ENCODE peak calls at places on chromosome 21, in nine cellular contexts. J is A549, H is fibroblast of pulmonary artery, Y is endodermal cell, M is HCT116, G is right cardiac atrium, Q is AG04449, C is astrocyte of the cerebellum, A is AG10803. R is an unnamed sample.

GRCh38 chr21:42857216-42857615 is 22.1 kb downstream of the WDR4 start:
- DNase-seq in Q (no peak), H (no peak), C (no peak), G (no peak), Y (no peak), M (no peak), J (no peak), A (no peak), R (no peak)

GRCh38 chr21:15732996-15733329 is 3.2 kb downstream of the USP25 start:
- DNase-seq in J (no peak), A (no peak), H (no peak), Y (no peak), C (no peak), Q (no peak), G (no peak), M (no peak), R (no peak)

GRCh38 chr21:29526545-29526944 is 227.8 kb downstream of the BACH1 start:
- DNase-seq in A (no peak), Q (no peak), Y (no peak), H (no peak), C (no peak), G (no peak), M (no peak), J (no peak), R (no peak)

GRCh38 chr21:41715649-41716321 is 51.1 kb downstream of the RIPK4 start:
- DNase-seq in J (peak), A (no peak), Q (no peak), H (no peak), M (no peak), Y (peak), C (no peak), G (no peak), R (no peak)

GRCh38 chr21:27060190-27060589 is 93.3 kb upstream of the ADAMTS5 start:
- DNase-seq in H (peak), C (no peak), A (no peak), J (no peak), G (no peak), Q (no peak), M (no peak), Y (no peak), R (no peak)

GRCh38 chr21:42451941-42452340 is 44.1 kb downstream of the RSPH1 start:
- DNase-seq in Y (no peak), A (no peak), Q (no peak), C (no peak), M (no peak), J (no peak), H (no peak), G (no peak), R (no peak)

GRCh38 chr21:44273046-44273445 is 11.3 kb upstream of the DNMT3L start:
- DNase-seq in A (no peak), G (peak), C (no peak), J (no peak), M (no peak), Y (no peak), Q (no peak), H (no peak), R (no peak)

GRCh38 chr21:35026617-35027557 is 22.2 kb downstream of the RUNX1 start:
- DNase-seq in C (no peak), G (peak), J (peak), Y (peak), M (no peak), Q (no peak), H (peak), A (peak), R (peak)

GRCh38 chr21:42269382-42269781 is 45.8 kb downstream of the TFF3 start:
- DNase-seq in A (no peak), G (no peak), M (no peak), J (no peak), Y (no peak), H (no peak), C (no peak), Q (no peak), R (no peak)

GRCh38 chr21:44083631-44084291 is 23.4 kb upstream of the PWP2 start:
- DNase-seq in Q (no peak), H (no peak), G (no peak), J (no peak), Y (no peak), A (no peak), C (no peak), M (no peak), R (no peak)

GRCh38 chr21:43659136-43660000 is at the start of the genes HSF2BP and RRP1B:
- DNase-seq in J (peak), G (peak), H (peak), M (peak), Q (no peak), A (peak), C (peak), Y (peak), R (peak)

GRCh38 chr21:25885880-25886279 is 151.1 kb downstream of the GABPA start:
- DNase-seq in Q (no peak), G (no peak), J (no peak), Y (no peak), C (no peak), H (peak), M (no peak), A (no peak), R (no peak)

GRCh38 chr21:28639742-28640141 is 352.9 kb downstream of the LTN1 start:
- DNase-seq in J (no peak), H (peak), G (no peak), C (no peak), Q (no peak), M (no peak), Y (no peak), A (peak), R (no peak)

GRCh38 chr21:38329176-38329575 is 72.4 kb downstream of the KCNJ15 start:
- DNase-seq in H (no peak), M (no peak), Q (no peak), J (no peak), G (no peak), C (no peak), Y (no peak), A (no peak), R (no peak)

DNA sequence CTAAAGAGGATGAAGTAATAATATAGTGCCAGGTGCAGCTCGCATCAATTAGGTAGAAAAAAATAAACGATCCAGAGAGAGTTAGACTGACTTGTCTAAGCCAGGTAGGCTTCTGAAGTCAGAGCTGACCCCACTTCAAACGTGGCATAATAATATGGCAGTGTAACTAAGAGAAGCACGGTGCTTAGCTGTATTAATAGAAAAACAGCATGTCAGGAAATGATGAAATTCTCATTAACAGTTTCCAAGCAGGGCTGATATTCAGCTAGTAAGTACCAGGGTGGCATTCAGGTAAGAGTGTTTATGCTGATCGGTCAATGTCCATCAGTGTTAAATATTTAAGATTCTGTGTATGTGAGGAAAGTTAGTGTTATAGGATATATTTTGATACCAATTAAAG is 145.8 kb upstream of the SAMSN1 start:
- DNase-seq in G (no peak), J (no peak), Y (no peak), M (no peak), A (no peak), Q (no peak), H (no peak), C (no peak), R (no peak)
- H3K4me3 ChIP-seq in G (no peak), J (no peak), Y (no peak), M (no peak), A (no peak), Q (no peak), H (no peak), C (no peak), R (no peak)

GRCh38 chr21:33844104-33844889 is 71.3 kb downstream of the ATP5PO start:
- DNase-seq in C (no peak), H (peak), G (peak), Y (no peak), J (no peak), M (no peak), A (peak), Q (no peak), R (no peak)
- H3K4me3 ChIP-seq in C (no peak), H (no peak), G (no peak), Y (no peak), J (no peak), M (no peak), A (no peak), Q (no peak), R (no peak)

GRCh38 chr21:32424674-32425073 is 12.2 kb downstream of the EVA1C start:
- DNase-seq in C (no peak), J (no peak), G (no peak), A (no peak), M (no peak), H (no peak), Q (no peak), Y (no peak), R (no peak)
- H3K4me3 ChIP-seq in C (no peak), J (no peak), G (no peak), A (no peak), M (no peak), H (no peak), Q (no peak), Y (no peak), R (no peak)

GRCh38 chr21:36703626-36704280 is 4.8 kb downstream of the SIM2 start:
- DNase-seq in G (no peak), M (no peak), A (no peak), C (no peak), J (no peak), Q (no peak), Y (no peak), H (no peak), R (no peak)

GRCh38 chr21:36705679-36706481 is 7.0 kb downstream of the SIM2 start:
- DNase-seq in G (no peak), C (no peak), Q (no peak), J (no peak), A (no peak), Y (peak), M (no peak), H (no peak), R (no peak)

GRCh38 chr21:36704958-36705678 is 6.2 kb downstream of the SIM2 start:
- DNase-seq in G (no peak), Q (no peak), M (no peak), H (no peak), Y (peak), J (no peak), C (no peak), A (no peak), R (no peak)

GRCh38 chr21:36703123-36703522 is 4.2 kb downstream of the SIM2 start:
- DNase-seq in C (no peak), M (no peak), Y (no peak), G (no peak), Q (no peak), A (no peak), J (no peak), H (no peak), R (no peak)

GRCh38 chr21:36704281-36704957 is 5.5 kb downstream of the SIM2 start:
- DNase-seq in G (no peak), A (no peak), J (no peak), H (no peak), Q (no peak), M (no peak), C (no peak), Y (no peak), R (no peak)
- H3K4me3 ChIP-seq in G (no peak), A (no peak), J (no peak), H (no peak), Q (no peak), M (no peak), C (no peak), Y (no peak), R (no peak)

GRCh38 chr21:39660596-39660995 is 47.9 kb downstream of the B3GALT5 start:
- DNase-seq in A (peak), C (peak), Y (peak), G (no peak), J (peak), Q (peak), M (no peak), H (peak), R (no peak)

GRCh38 chr21:39659070-39659815 is 46.5 kb downstream of the B3GALT5 start:
- DNase-seq in M (no peak), G (no peak), J (no peak), Q (no peak), H (no peak), Y (no peak), C (no peak), A (no peak), R (no peak)

GRCh38 chr21:39661121-39661520 is 48.4 kb downstream of the B3GALT5 start:
- DNase-seq in Y (peak), A (no peak), H (no peak), M (no peak), Q (no peak), C (no peak), G (no peak), J (no peak), R (no peak)

GRCh38 chr21:39661740-39662139 is 49.0 kb downstream of the B3GALT5 start:
- DNase-seq in H (no peak), Y (peak), C (no peak), G (no peak), M (no peak), J (no peak), Q (no peak), A (no peak), R (no peak)

DNA sequence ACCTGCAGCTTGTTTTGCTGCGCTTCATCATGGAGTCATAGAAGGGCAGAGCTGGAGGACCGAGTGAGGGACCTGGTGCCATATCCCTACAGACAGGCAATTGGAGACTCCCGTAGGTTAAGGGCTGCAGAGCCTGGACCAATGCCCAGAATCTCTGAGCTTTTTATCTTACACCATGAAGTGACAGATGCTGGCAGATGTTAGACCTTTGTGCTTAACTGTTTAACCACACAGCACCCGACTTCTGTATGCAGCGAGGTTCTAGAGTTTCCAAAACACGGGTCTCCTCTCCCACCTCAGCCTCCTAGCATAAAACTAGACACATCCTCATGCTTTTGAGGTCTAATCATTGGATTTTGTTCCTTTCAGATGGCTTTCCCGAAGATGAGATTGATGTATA is 47.5 kb downstream of the B3GALT5 start:
- DNase-seq in H (peak), G (no peak), A (peak), M (no peak), Q (no peak), J (no peak), Y (peak), C (peak), R (no peak)
- H3K4me3 ChIP-seq in H (no peak), G (peak), A (peak), M (no peak), Q (no peak), J (no peak), Y (no peak), C (no peak), R (no peak)

DNA sequence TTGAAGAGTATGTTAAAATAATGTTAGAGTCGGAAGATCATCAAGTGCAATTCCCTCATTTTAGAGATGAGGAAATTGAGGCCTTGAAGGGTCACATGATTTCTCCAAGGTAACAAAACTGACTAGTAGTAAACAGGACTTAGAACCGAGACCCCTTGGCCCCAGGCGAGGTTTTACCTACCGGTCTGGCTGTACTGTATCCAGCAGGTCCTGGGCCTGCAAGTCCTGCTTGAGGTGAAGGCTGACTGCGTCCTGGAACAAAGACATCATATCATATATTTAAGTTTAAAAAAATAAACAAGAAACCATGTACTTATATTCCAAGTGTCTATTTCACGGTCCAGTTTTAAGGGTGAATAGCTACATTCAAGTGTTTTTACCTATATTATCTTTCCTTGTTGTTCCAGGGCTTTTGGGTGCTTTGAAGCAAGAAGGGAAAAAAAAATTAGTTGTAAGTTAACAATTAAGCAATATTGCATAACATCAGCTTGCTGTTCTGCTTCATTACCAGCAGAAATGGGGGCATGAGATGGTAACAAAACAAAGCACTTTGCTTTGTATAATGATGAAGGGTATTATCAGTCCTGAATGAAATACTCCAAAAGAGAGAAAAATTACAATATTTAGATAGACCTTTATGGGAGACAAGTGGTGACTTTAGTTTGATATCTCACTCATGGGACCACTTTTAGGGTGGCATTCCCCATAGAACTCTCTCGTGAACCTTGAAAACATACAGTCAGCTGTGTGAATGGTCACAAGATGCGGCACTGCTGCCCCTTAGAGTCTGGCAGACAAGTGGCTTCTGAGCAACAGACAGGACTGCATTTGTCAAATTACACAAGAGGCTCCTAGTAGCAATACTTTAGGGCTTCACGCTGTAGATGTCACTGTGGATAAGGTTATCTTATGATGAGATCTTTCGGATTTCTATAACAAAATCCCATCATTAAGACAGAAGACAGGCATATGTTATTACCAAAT is 29.8 kb upstream of the CFAP298 start:
- DNase-seq in M (no peak), Q (no peak), J (peak), G (no peak), C (no peak), H (no peak), Y (no peak), A (no peak), R (no peak)
- H3K4me3 ChIP-seq in M (no peak), Q (no peak), J (no peak), G (no peak), C (no peak), H (no peak), Y (no peak), A (no peak), R (no peak)

DNA sequence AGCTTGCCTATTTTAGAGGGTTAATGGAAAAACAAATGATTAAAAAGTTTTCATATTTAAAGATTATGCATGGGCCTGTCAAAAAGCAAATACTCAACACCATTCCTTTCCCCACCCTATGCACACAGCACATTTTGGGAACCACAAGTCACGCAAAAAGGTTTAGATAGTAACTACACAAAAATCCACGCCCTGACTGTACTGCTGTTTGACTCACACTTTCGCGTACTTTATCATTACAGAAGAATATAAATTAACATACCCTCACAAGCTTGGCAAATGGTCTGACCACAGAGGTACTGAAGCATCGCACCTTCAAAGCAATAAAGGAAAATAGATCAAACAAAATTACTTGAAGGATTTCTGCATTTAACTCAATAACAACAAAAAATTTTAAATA is 1.4 kb downstream of the ATP5PO start:
- DNase-seq in Q (no peak), H (no peak), A (no peak), G (no peak), M (no peak), Y (no peak), J (no peak), C (no peak), R (no peak)
- H3K4me3 ChIP-seq in Q (no peak), H (no peak), A (no peak), G (peak), M (peak), Y (peak), J (no peak), C (no peak), R (peak)

DNA sequence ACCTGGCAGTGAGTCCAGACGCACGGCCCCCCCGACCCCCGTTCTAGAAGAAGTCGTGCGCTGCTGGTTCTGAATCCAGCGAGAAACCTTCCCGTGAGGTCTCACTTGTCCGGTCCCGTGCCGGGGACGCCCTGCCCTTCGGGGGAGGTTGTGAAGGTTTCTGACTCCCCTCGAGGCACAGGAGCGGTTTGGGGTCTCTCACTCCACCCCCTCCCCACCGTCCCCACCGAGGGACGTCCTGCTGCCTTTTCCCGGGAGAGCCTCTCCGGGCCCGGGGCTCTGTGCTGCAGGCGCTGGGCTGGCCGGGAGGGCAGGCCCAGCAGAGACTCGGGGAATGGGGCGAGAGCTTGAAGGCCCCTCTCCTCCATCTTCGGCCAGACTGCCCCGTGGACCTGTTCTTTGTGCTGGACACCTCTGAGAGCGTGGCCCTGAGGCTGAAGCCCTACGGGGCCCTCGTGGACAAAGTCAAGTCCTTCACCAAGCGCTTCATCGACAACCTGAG is 737 bp downstream of the COL6A1 start:
- DNase-seq in J (no peak), G (peak), C (no peak), Q (no peak), H (no peak), A (no peak), Y (no peak), M (no peak), R (no peak)
- H3K4me3 ChIP-seq in J (peak), G (peak), C (peak), Q (peak), H (peak), A (peak), Y (peak), M (peak), R (no peak)